ENCODE peak calls at places on chromosomes 4 and X, in seven cellular contexts. U is A172; A is astrocyte of the spinal cord; Y is small intestine; M is osteoblast; G is activated T-helper 1 cell treated with anti-CD3 and anti-CD28 coated beads, Interleukin-2, amount 50 U/mL, for 16 hours; J is astrocyte of the hippocampus. X is an unnamed sample.

GRCh38 chr4:111943796-111944203 is 201.5 kb upstream of the FAM241A start:
- DNase-seq in U (peak; percentile 49), A (peak; percentile 17), Y (peak; percentile 58), M (no peak), G (no peak), J (peak; percentile 44), X (no peak)

GRCh38 chr4:28369504-28369903 is 1508.9 kb downstream of the STIM2 start:
- DNase-seq in U (no peak), A (no peak), Y (no peak), M (no peak), G (no peak), J (no peak), X (no peak)

GRCh38 chr4:103137446-103137827 is 37.8 kb upstream of the BDH2 start:
- DNase-seq in U (peak; percentile 10), A (peak; percentile 15), Y (no peak), M (peak; percentile 4), G (no peak), J (peak; percentile 25), X (no peak)

GRCh38 chr4:186789671-186790070 is 66.0 kb upstream of the FAT1 start:
- DNase-seq in U (no peak), A (peak; percentile 28), Y (no peak), M (no peak), G (no peak), J (peak; percentile 26), X (no peak)

GRCh38 chrX:2769615-2770014 is 17.8 kb downstream of the XG start:
- DNase-seq in U (no peak), A (no peak), Y (no peak), M (no peak), G (no peak), J (no peak), X (no peak)

GRCh38 chr4:40511017-40511614 is 118.5 kb downstream of the RBM47 start:
- DNase-seq in U (no peak), A (no peak), Y (peak; percentile 46), M (no peak), G (no peak), J (no peak), X (no peak)

GRCh38 chrX:134554291-134554690 is 94.3 kb downstream of the HPRT1 start:
- DNase-seq in U (no peak), A (no peak), Y (no peak), M (no peak), G (no peak), J (no peak), X (no peak)

GRCh38 chr4:181677621-181678020 is 565.6 kb upstream of the TENM3 start:
- DNase-seq in U (no peak), A (no peak), Y (no peak), M (no peak), G (no peak), J (no peak), X (no peak)

GRCh38 chr4:6701371-6701770 is 7.7 kb downstream of the S100P start:
- DNase-seq in U (no peak), A (no peak), Y (peak; percentile 21), M (peak; percentile 52), G (no peak), J (no peak), X (no peak)

GRCh38 chrX:15530318-15530717 is 29.7 kb downstream of the BMX start:
- DNase-seq in U (peak; percentile 47), A (no peak), Y (peak; percentile 42), M (no peak), G (no peak), J (no peak), X (no peak)

GRCh38 chr4:73161527-73162185 is 92.1 kb upstream of the COX18 start:
- DNase-seq in U (no peak), A (no peak), Y (no peak), M (peak; percentile 68), G (no peak), J (peak; percentile 13), X (no peak)

GRCh38 chr4:110543577-110543976 is 67.6 kb downstream of the ENPEP start:
- DNase-seq in U (no peak), A (no peak), Y (no peak), M (no peak), G (no peak), J (no peak), X (no peak)

GRCh38 chr4:90234916-90235547 is 107.8 kb downstream of the CCSER1 start:
- DNase-seq in U (no peak), A (no peak), Y (no peak), M (no peak), G (no peak), J (peak; percentile 23), X (no peak)

GRCh38 chr4:170716868-170717267 is 627.1 kb upstream of the AADAT start:
- DNase-seq in U (no peak), A (no peak), Y (peak; percentile 4), M (no peak), G (no peak), J (no peak), X (no peak)

X was measured in CD14-positive monocyte.